ENCODE peak calls at places on chromosomes 5 and 9, in four cellular contexts. Y is GM12878, A is GM12891, B is K562. N is an unnamed sample.

GRCh38 chr9:69971643-69972449 is 71.8 kb upstream of the MAMDC2 start:
- DNase-seq in Y (no peak), A (peak), B (peak), N (peak)

GRCh38 chr5:163943546-163943945 is 438.1 kb downstream of the MAT2B start:
- DNase-seq in Y (no peak), A (no peak), B (no peak), N (no peak)

GRCh38 chr5:95281211-95281610 is 3.7 kb downstream of the MCTP1 start:
- DNase-seq in Y (no peak), A (no peak), B (no peak), N (no peak)

GRCh38 chr5:90113108-90113507 is 296.4 kb downstream of the CETN3 start:
- DNase-seq in Y (no peak), A (no peak), B (no peak), N (no peak)

GRCh38 chr5:176943816-176944215 is 44.7 kb upstream of the HK3 start:
- DNase-seq in Y (no peak), A (no peak), B (no peak), N (no peak)

GRCh38 chr5:143506881-143507552 is 103.5 kb upstream of the NR3C1 start:
- DNase-seq in Y (no peak), A (no peak), B (no peak), N (no peak)

GRCh38 chr9:123365881-123366528 is 10.0 kb downstream of the CRB2 start:
- DNase-seq in Y (no peak), A (no peak), B (no peak), N (no peak)

GRCh38 chr9:86184125-86184524 is 75.3 kb downstream of the C9orf153 start:
- DNase-seq in Y (no peak), A (no peak), B (no peak), N (no peak)

GRCh38 chr9:98502311-98502975 is 206.3 kb downstream of the GABBR2 start:
- DNase-seq in Y (no peak), A (no peak), B (no peak), N (no peak)

GRCh38 chr9:3957296-3957695 is 342.6 kb downstream of the GLIS3 start:
- DNase-seq in Y (no peak), A (no peak), B (no peak), N (no peak)

GRCh38 chr5:109315245-109315644 is 94.5 kb downstream of the PJA2 start:
- DNase-seq in Y (no peak), A (no peak), B (no peak), N (no peak)

GRCh38 chr9:133708770-133709611 is 29.2 kb downstream of the SARDH start:
- DNase-seq in Y (peak), A (no peak), B (no peak), N (no peak)

GRCh38 chr5:33227247-33227646 is 213.5 kb upstream of the TARS1 start:
- DNase-seq in Y (no peak), A (no peak), B (no peak), N (no peak)

GRCh38 chr9:32968101-32969011 is 33.1 kb downstream of the APTX start:
- DNase-seq in Y (no peak), A (no peak), B (peak), N (peak)

GRCh38 chr9:112831281-112831851 is 59.3 kb downstream of the SLC46A2 start:
- DNase-seq in Y (no peak), A (no peak), B (no peak), N (peak)

GRCh38 chr5:133605323-133605722 is 7.0 kb downstream of the FSTL4 start:
- DNase-seq in Y (no peak), A (no peak), B (no peak), N (no peak)

GRCh38 chr5:125424374-125424773 is 677.9 kb upstream of the ZNF608 start:
- DNase-seq in Y (no peak), A (no peak), B (no peak), N (no peak)

GRCh38 chr5:56638061-56638621 is 177.2 kb upstream of the MAP3K1 start:
- DNase-seq in Y (no peak), A (no peak), B (no peak), N (no peak)

GRCh38 chr5:113042491-113043243 is 66.1 kb downstream of the DCP2 start:
- DNase-seq in Y (no peak), A (no peak), B (peak), N (no peak)

GRCh38 chr5:57113486-57113885 is 60.4 kb upstream of the GPBP1 start:
- DNase-seq in Y (no peak), A (no peak), B (no peak), N (no peak)

GRCh38 chr5:133121611-133122150 is 69.9 kb downstream of the HSPA4 start:
- DNase-seq in Y (no peak), A (no peak), B (no peak), N (no peak)

GRCh38 chr5:36982146-36982545 is 105.6 kb downstream of the NIPBL start:
- DNase-seq in Y (no peak), A (no peak), B (no peak), N (no peak)

GRCh38 chr5:45288746-45289145 is 407.4 kb downstream of the HCN1 start:
- DNase-seq in Y (no peak), A (no peak), B (no peak), N (no peak)

GRCh38 chr5:131303537-131303936 is 39.7 kb downstream of the CDC42SE2 start:
- DNase-seq in Y (no peak), A (no peak), B (no peak), N (no peak)

GRCh38 chr5:157714480-157714879 is 16.7 kb upstream of the THG1L start:
- DNase-seq in Y (no peak), A (no peak), B (no peak), N (no peak)

GRCh38 chr9:98997580-98997979 is 53.9 kb downstream of the COL15A1 start:
- DNase-seq in Y (no peak), A (no peak), B (no peak), N (no peak)

GRCh38 chr9:89641980-89642379 is 37.2 kb downstream of the GADD45G start:
- DNase-seq in Y (no peak), A (no peak), B (no peak), N (no peak)

GRCh38 chr9:69433426-69433825 is 108.4 kb downstream of the ENTREP1 start:
- DNase-seq in Y (no peak), A (no peak), B (no peak), N (no peak)

GRCh38 chr9:121943463-121943862 is 149.6 kb downstream of the TTLL11 start:
- DNase-seq in Y (no peak), A (no peak), B (no peak), N (no peak)

GRCh38 chr5:1011226-1011631 is 2.6 kb downstream of the NKD2 start:
- DNase-seq in Y (no peak), A (peak), B (peak), N (no peak)

GRCh38 chr9:87498046-87498815 is 564 bp downstream of the DAPK1 start:
- DNase-seq in Y (no peak), A (peak), B (peak), N (no peak)

GRCh38 chr9:135218331-135219225 is 131.1 kb downstream of the OLFM1 start:
- DNase-seq in Y (no peak), A (no peak), B (no peak), N (no peak)
- TF ChIP-seq SPI1 in Y (no peak), A (no peak), B (no peak), N (no peak)

DNA sequence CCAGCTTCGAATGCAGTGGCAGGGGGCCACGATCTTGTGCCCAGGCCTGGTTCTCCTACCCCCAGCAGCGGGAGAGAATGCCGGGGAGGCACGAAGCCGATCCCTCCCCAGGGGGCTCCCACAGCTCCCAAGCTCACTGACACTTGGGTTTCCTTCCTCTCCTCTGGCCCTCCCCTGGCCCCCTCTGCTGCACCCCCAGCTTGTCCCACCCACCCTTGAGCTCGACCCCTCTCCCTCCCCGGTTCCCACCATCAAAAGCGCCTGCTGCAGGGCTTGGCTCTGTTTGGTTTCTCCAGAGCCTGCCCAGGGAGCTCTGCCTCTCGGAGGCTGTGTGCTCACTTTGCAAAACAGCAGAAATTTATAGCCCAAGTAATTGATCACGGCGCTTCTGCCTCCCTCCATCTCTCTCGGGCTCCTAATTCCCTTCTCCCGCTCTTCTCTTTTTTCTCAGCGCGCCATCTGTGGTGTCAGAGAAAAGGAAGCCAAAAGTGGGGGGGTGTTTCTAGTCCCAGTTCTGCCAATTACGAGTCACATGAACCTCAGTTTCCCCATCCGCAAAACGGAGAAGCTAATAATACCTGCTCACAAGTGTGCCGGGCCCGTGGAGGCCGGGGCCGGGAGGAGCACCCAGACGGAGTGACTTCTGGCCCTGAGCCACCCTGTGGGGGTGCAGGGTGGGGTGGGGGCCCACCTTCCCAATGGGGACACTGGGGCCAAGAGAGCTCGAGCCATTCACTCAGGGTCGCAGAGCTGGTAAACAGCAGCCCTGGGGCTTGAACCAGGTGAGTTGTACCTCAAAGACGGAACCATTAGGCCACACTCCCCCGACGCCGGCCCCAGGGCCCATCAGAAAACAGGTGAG is 141.2 kb upstream of the IER5L start:
- DNase-seq in Y (no peak), A (no peak), B (peak), N (no peak)
- TF ChIP-seq SPI1 in Y (no peak), A (no peak), B (no peak), N (no peak)

GRCh38 chr9:93132946-93133640 is 958 bp downstream of the NINJ1 start:
- DNase-seq in Y (no peak), A (no peak), B (no peak), N (no peak)

GRCh38 chr9:93130861-93131481 is 3.1 kb downstream of the NINJ1 start:
- DNase-seq in Y (no peak), A (no peak), B (no peak), N (no peak)

GRCh38 chr9:93131599-93132286 is 2.3 kb downstream of the NINJ1 start:
- DNase-seq in Y (no peak), A (no peak), B (no peak), N (no peak)

GRCh38 chr9:93133641-93134017 is 422 bp downstream of the NINJ1 start:
- DNase-seq in Y (no peak), A (peak), B (peak), N (peak)

GRCh38 chr9:93132287-93132927 is 1.6 kb downstream of the NINJ1 start:
- DNase-seq in Y (no peak), A (no peak), B (no peak), N (no peak)
- TF ChIP-seq SPI1 in Y (no peak), A (no peak), B (no peak), N (no peak)

GRCh38 chr5:55173696-55174101 is 722 bp upstream of the CDC20B start:
- DNase-seq in Y (no peak), A (no peak), B (peak), N (no peak)

GRCh38 chr5:55175781-55176175 is 2.8 kb upstream of the CDC20B start:
- DNase-seq in Y (no peak), A (no peak), B (no peak), N (no peak)

GRCh38 chr5:55172051-55172899 is 702 bp downstream of the CDC20B start:
- DNase-seq in Y (peak), A (peak), B (peak), N (peak)

GRCh38 chr5:55171471-55171870 is 1.5 kb downstream of the CDC20B start:
- DNase-seq in Y (no peak), A (no peak), B (no peak), N (no peak)

DNA sequence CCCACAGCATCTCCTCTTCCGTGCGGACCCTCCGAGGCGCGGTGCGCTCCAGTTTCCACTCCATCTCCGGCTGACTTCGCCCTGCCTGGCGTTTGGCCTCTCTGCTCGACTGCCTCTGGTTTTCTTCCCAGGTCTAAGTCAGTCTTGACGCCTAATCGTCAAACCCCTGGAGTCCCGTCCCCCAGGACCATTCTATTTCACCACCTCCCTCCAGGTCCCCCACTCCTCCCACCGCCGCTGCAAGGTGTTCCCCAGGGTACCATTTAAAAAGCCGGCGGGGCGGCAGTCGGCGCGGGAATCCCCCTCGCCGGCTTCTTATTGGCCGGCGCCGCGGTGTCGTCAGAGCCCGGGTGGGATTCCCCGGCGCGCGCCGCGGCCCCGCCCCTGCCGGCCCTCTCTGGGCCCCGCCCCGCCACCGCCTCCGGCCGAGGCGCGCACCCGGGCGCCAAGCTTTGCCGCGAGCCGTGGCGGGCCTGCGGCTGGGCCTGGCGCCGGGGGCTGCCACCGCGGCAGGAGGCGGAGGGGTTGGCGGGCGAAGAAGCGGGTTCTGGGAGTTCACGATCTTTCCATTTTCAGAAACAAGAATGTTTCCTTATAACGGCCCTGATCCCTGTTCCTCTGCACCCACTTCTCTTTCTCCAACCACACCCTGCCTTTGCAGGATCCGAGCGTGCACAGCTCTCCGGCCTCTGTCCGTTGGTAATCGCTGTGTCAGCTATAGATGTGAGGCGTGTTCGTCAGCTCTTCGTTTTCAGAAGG is at the start of gene CDC20B:
- DNase-seq in Y (no peak), A (peak), B (peak), N (no peak)
- TF ChIP-seq SPI1 in Y (no peak), A (no peak), B (peak), N (peak)

GRCh38 chr9:131980267-131980916 is 99.3 kb downstream of the MED27 start:
- DNase-seq in Y (no peak), A (no peak), B (no peak), N (no peak)
- TF ChIP-seq SPI1 in Y (no peak), A (no peak), B (no peak), N (no peak)

DNA sequence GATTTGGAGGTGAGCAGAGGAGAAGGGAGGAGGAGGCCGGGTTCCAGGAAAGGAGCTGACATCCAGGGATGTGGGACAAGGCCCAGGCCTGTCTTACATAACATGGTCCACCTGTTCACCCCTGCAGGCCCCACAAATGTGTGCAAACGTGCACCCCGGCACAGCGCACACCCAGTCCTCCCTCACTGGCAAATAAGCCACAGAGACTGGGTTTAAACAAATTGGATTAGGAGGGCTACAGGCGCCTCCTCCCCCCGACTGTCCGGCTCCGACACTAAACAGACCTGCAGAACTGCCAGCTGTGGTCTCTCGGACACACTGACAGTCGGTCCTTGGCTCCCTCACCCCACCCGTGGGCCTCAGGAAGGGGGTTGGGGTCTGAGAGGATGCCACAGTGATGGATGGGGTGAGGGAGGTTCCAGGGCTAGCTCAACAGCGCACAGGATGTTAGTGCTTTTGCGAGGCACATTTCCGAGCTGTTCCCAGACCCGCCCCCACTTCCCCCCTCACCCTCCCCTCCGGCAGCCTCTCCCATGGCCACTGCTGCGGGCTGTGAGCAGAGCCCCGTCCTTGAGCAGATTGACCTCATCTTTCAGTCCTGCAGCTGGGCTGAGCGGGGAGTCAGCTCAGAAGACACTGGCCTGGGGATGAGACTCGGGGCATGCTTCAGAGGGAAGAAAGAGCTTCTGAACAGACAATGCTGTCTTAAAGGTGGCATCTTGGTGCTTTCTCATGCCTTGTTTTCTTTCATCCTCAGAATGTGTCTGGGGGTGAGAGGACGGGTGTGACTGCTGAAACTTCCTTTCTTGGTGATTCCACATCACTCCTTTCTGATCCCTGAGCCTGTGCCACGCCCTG is 43.6 kb upstream of the IL17B start:
- DNase-seq in Y (no peak), A (no peak), B (peak), N (no peak)
- TF ChIP-seq SPI1 in Y (no peak), A (no peak), B (no peak), N (no peak)

DNA sequence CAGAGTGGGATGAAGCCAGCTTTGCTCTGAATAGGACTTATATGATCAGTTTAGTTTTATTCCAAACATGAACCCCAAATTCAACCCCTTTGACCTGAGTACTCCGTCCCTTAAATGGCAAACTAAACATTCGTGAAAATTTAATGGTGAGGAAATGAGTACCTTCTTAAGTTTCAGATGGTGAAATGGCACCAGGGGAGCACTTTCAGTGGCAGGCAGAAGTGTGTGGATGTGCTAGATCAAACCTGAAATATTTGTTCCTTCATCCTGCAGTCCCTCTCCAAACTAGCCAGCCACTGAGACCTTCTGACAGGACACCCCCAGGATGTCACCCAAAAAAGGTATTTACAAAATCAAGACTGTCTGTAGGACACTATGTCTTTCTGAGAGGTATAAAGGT is 126.9 kb downstream of the TMC1 start:
- DNase-seq in Y (no peak), A (no peak), B (no peak), N (no peak)
- TF ChIP-seq SPI1 in Y (no peak), A (no peak), B (no peak), N (no peak)

GRCh38 chr5:149172261-149172660 is 31.0 kb downstream of the ABLIM3 start:
- DNase-seq in Y (no peak), A (no peak), B (no peak), N (no peak)

GRCh38 chr5:149170292-149170691 is 29.0 kb downstream of the ABLIM3 start:
- DNase-seq in Y (no peak), A (no peak), B (no peak), N (no peak)

GRCh38 chr5:149174847-149175234 is 33.5 kb downstream of the ABLIM3 start:
- DNase-seq in Y (no peak), A (no peak), B (no peak), N (no peak)

GRCh38 chr5:149175346-149176113 is 34.2 kb downstream of the ABLIM3 start:
- DNase-seq in Y (no peak), A (no peak), B (no peak), N (no peak)

GRCh38 chr5:149172709-149173505 is 31.6 kb downstream of the ABLIM3 start:
- DNase-seq in Y (no peak), A (no peak), B (no peak), N (no peak)
- TF ChIP-seq SPI1 in Y (no peak), A (no peak), B (no peak), N (no peak)

DNA sequence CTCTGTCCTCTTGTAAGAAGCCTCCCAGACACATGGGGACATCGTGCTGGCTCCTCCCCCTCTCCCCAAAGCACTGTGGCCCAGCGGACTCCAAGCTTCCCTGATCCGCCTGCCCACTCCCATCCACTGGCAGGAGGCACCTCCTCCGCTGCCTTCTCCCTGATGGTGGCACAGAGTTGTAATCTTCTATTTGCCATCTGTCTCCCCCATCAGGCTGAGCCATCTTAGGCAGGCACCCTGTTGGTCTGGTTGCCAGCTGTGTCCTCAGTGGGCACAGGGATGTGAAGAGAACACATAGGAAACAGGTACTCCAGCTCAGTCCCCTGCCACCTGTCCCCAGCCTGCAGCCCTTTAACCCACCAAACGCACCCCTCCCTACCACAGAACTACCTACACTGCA is 5.4 kb upstream of the ZDHHC12 start:
- DNase-seq in Y (no peak), A (no peak), B (no peak), N (no peak)
- TF ChIP-seq SPI1 in Y (no peak), A (no peak), B (no peak), N (no peak)

DNA sequence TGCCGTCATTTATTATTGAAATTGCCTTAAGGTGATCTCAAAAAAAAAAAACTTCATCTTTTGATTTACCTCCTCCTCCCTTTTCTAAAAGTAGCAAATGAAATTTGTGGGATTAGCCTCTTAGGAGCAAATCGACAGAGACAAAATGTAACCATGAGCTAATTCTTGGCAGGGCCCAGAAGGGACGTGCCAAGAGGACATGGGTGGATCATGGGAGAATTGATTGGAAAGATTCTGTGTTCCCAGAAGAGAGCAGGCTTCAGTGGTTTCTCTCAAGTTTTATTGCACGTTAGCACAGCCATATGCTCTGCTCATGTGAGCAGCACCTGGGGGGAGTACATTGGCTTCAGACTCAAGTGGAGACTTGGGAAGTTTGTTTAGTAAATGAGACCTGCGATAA is 394.6 kb downstream of the ELAVL2 start:
- DNase-seq in Y (no peak), A (no peak), B (no peak), N (no peak)
- TF ChIP-seq SPI1 in Y (no peak), A (no peak), B (no peak), N (no peak)